ENCODE peak calls at places on chromosomes 2 and 18, in nine cellular contexts. Y is activated naive CD8-positive, alpha-beta T cell treated with anti-CD3 and anti-CD28 coated beads, Interleukin-2, amount 50 U/mL, for 24 hours; Z is astrocyte of the spinal cord; K is iris pigment epithelial cell; D is Karpas-422; O is activated T-cell treated with anti-CD3 and anti-CD28 coated beads for 1 hour; B is iPS-NIHi11; E is GM13977; W is amygdala. M is an unnamed sample.

GRCh38 chr2:44170337-44170736 is 1.7 kb downstream of the PPM1B start:
- DNase-seq in Y (no peak), Z (peak), K (peak), D (no peak), O (no peak), B (no peak), E (no peak), W (no peak), M (no peak)

GRCh38 chr2:219573166-219573565 is 1.1 kb downstream of the INHA start:
- DNase-seq in Y (no peak), Z (no peak), K (no peak), D (no peak), O (no peak), B (no peak), E (no peak), W (no peak), M (no peak)

GRCh38 chr2:234308814-234309195 is 188.1 kb downstream of the ARL4C start:
- DNase-seq in Y (peak), Z (peak), K (peak), D (peak), O (peak), B (no peak), E (peak), W (no peak), M (no peak)

GRCh38 chr2:205022751-205023150 is 477.5 kb downstream of the PARD3B start:
- DNase-seq in Y (no peak), Z (no peak), K (no peak), D (no peak), O (no peak), B (no peak), E (no peak), W (no peak), M (no peak)

GRCh38 chr2:238487652-238488346 is 61.1 kb downstream of the ASB1 start:
- DNase-seq in Y (no peak), Z (no peak), K (no peak), D (no peak), O (no peak), B (no peak), E (no peak), W (no peak), M (no peak)

GRCh38 chr2:96917008-96917575 is 47.2 kb upstream of the SEMA4C start:
- DNase-seq in Y (no peak), Z (no peak), K (no peak), D (no peak), O (no peak), B (no peak), E (no peak), W (no peak), M (no peak)

GRCh38 chr2:237940828-237941227 is 26.0 kb upstream of the UBE2F start:
- DNase-seq in Y (no peak), Z (no peak), K (no peak), D (no peak), O (no peak), B (no peak), E (no peak), W (no peak), M (no peak)

GRCh38 chr18:47422524-47422923 is 171.1 kb upstream of the SKOR2 start:
- DNase-seq in Y (no peak), Z (no peak), K (no peak), D (no peak), O (no peak), B (peak), E (no peak), W (no peak), M (peak)

GRCh38 chr2:28150994-28151393 is 241.7 kb upstream of the FOSL2 start:
- DNase-seq in Y (no peak), Z (no peak), K (no peak), D (no peak), O (no peak), B (no peak), E (no peak), W (no peak), M (no peak)

GRCh38 chr18:267380-267687 is 513 bp downstream of the THOC1 start:
- DNase-seq in Y (no peak), Z (no peak), K (peak), D (no peak), O (no peak), B (no peak), E (no peak), W (no peak), M (no peak)

GRCh38 chr2:177273456-177273855 is 8.9 kb upstream of the NFE2L2 start:
- DNase-seq in Y (no peak), Z (no peak), K (peak), D (no peak), O (no peak), B (no peak), E (no peak), W (no peak), M (no peak)

GRCh38 chr2:83587309-83587708 is 871.8 kb downstream of the SUCLG1 start:
- DNase-seq in Y (no peak), Z (no peak), K (no peak), D (no peak), O (no peak), B (no peak), E (no peak), W (no peak), M (no peak)

GRCh38 chr2:231243883-231244282 is 45.5 kb downstream of the ARMC9 start:
- DNase-seq in Y (no peak), Z (no peak), K (no peak), D (no peak), O (no peak), B (no peak), E (no peak), W (no peak), M (no peak)

GRCh38 chr2:177538323-177538722 is 145.8 kb downstream of the AGPS start:
- DNase-seq in Y (no peak), Z (no peak), K (no peak), D (no peak), O (no peak), B (no peak), E (no peak), W (no peak), M (no peak)

GRCh38 chr2:30287190-30287589 is 55.9 kb downstream of the LBH start:
- DNase-seq in Y (no peak), Z (no peak), K (no peak), D (no peak), O (no peak), B (no peak), E (no peak), W (no peak), M (no peak)

GRCh38 chr2:218957685-218958084 is 1.8 kb upstream of the CDK5R2 start:
- DNase-seq in Y (no peak), Z (no peak), K (no peak), D (no peak), O (no peak), B (no peak), E (no peak), W (no peak), M (no peak)

GRCh38 chr2:106106627-106107508 is 87.2 kb downstream of the UXS1 start:
- DNase-seq in Y (no peak), Z (no peak), K (no peak), D (no peak), O (no peak), B (no peak), E (peak), W (no peak), M (no peak)

GRCh38 chr2:98818164-98818563 is 87.2 kb upstream of the MGAT4A start:
- DNase-seq in Y (no peak), Z (no peak), K (no peak), D (no peak), O (no peak), B (no peak), E (no peak), W (no peak), M (no peak)

GRCh38 chr18:10374615-10375295 is 79.7 kb upstream of the APCDD1 start:
- DNase-seq in Y (no peak), Z (no peak), K (no peak), D (no peak), O (no peak), B (no peak), E (no peak), W (no peak), M (no peak)

GRCh38 chr2:240586919-240587800 is 626 bp downstream of the CAPN10 start:
- DNase-seq in Y (peak), Z (no peak), K (peak), D (peak), O (peak), B (peak), E (peak), W (no peak), M (peak)

GRCh38 chr2:199463708-199464613 is 6.2 kb upstream of the SATB2 start:
- DNase-seq in Y (no peak), Z (no peak), K (no peak), D (no peak), O (no peak), B (no peak), E (peak), W (no peak), M (peak)

GRCh38 chr2:234339016-234339415 is 157.9 kb downstream of the ARL4C start:
- DNase-seq in Y (no peak), Z (peak), K (no peak), D (no peak), O (no peak), B (no peak), E (no peak), W (no peak), M (no peak)

GRCh38 chr2:240997141-240997855 is 1.1 kb upstream of the SNED1 start:
- DNase-seq in Y (no peak), Z (peak), K (peak), D (no peak), O (no peak), B (no peak), E (no peak), W (no peak), M (peak)

GRCh38 chr2:96734899-96735585 is 4.8 kb downstream of the LMAN2L start:
- DNase-seq in Y (no peak), Z (no peak), K (peak), D (no peak), O (no peak), B (no peak), E (no peak), W (no peak), M (no peak)

GRCh38 chr2:240604291-240604938 is 17.9 kb downstream of the CAPN10 start:
- DNase-seq in Y (no peak), Z (peak), K (peak), D (peak), O (no peak), B (peak), E (peak), W (peak), M (peak)

GRCh38 chr2:102313025-102313424 is 1.7 kb downstream of the IL1RL1 start:
- DNase-seq in Y (no peak), Z (peak), K (peak), D (no peak), O (no peak), B (no peak), E (no peak), W (no peak), M (no peak)

GRCh38 chr18:74635202-74635969 is 37.7 kb downstream of the ZNF407 start:
- DNase-seq in Y (no peak), Z (no peak), K (no peak), D (no peak), O (no peak), B (peak), E (no peak), W (no peak), M (no peak)

GRCh38 chr2:162226836-162227235 is 16.4 kb downstream of the FAP start:
- DNase-seq in Y (no peak), Z (no peak), K (peak), D (no peak), O (no peak), B (no peak), E (no peak), W (no peak), M (no peak)

GRCh38 chr2:158359846-158360245 is 96.7 kb downstream of the CCDC148 start:
- DNase-seq in Y (no peak), Z (peak), K (peak), D (no peak), O (no peak), B (peak), E (no peak), W (no peak), M (peak)

GRCh38 chr2:5121106-5121505 is 571.1 kb upstream of the SOX11 start:
- DNase-seq in Y (no peak), Z (no peak), K (no peak), D (no peak), O (no peak), B (no peak), E (no peak), W (no peak), M (no peak)

GRCh38 chr2:96501471-96501874 is 3.7 kb downstream of the NEURL3 start:
- DNase-seq in Y (no peak), Z (no peak), K (no peak), D (no peak), O (no peak), B (no peak), E (peak), W (no peak), M (no peak)

GRCh38 chr2:211306929-211307328 is 750.5 kb downstream of the CPS1 start:
- DNase-seq in Y (no peak), Z (no peak), K (no peak), D (no peak), O (no peak), B (no peak), E (no peak), W (no peak), M (no peak)

GRCh38 chr2:9358846-9359245 is 64.5 kb downstream of the ITGB1BP1 start:
- DNase-seq in Y (no peak), Z (no peak), K (no peak), D (no peak), O (no peak), B (no peak), E (no peak), W (no peak), M (no peak)